ENCODE peak calls at places on chromosomes 13 and 19, in four cellular contexts. H, O, L and J are unnamed samples. For H3K36me3 and H3K4me1, the result is how much of the 10 kb centered on the place peaks cover.

GRCh38 chr13:110012102-110012739 is 225.8 kb upstream of the IRS2 start:
- DNase-seq in H (no peak), O (peak), L (peak), J (no peak)

GRCh38 chr13:52125547-52125946 is 3.3 kb downstream of the NEK5 start:
- DNase-seq in H (no peak), O (no peak), L (no peak), J (no peak)

GRCh38 chr19:55683449-55684261 is 8.6 kb downstream of the EPN1 start:
- DNase-seq in H (no peak), O (no peak), L (no peak), J (no peak)

GRCh38 chr19:33660426-33661160 is 38.8 kb downstream of the CHST8 start:
- DNase-seq in H (no peak), O (no peak), L (no peak), J (no peak)

GRCh38 chr19:7729831-7730285 is 2.1 kb downstream of the CLEC4G start:
- DNase-seq in H (no peak), O (no peak), L (no peak), J (no peak)

GRCh38 chr13:58823701-58824100 is 1192.2 kb downstream of the PCDH17 start:
- DNase-seq in H (no peak), O (no peak), L (no peak), J (no peak)

GRCh38 chr19:47107953-47108746 is 5.4 kb downstream of the ZC3H4 start:
- DNase-seq in H (no peak), O (peak), L (no peak), J (no peak)

GRCh38 chr19:7904074-7905020 is 670 bp downstream of the MAP2K7 start:
- DNase-seq in H (no peak), O (no peak), L (peak), J (peak)

GRCh38 chr19:33503791-33504444 is 17.7 kb downstream of the PEPD start:
- DNase-seq in H (no peak), O (no peak), L (no peak), J (no peak)

GRCh38 chr13:79281335-79281734 is 124.7 kb downstream of the RBM26 start:
- DNase-seq in H (no peak), O (no peak), L (no peak), J (no peak)
- H3K4me3 ChIP-seq in H (no peak), O (no peak), L (no peak), J (no peak)

DNA sequence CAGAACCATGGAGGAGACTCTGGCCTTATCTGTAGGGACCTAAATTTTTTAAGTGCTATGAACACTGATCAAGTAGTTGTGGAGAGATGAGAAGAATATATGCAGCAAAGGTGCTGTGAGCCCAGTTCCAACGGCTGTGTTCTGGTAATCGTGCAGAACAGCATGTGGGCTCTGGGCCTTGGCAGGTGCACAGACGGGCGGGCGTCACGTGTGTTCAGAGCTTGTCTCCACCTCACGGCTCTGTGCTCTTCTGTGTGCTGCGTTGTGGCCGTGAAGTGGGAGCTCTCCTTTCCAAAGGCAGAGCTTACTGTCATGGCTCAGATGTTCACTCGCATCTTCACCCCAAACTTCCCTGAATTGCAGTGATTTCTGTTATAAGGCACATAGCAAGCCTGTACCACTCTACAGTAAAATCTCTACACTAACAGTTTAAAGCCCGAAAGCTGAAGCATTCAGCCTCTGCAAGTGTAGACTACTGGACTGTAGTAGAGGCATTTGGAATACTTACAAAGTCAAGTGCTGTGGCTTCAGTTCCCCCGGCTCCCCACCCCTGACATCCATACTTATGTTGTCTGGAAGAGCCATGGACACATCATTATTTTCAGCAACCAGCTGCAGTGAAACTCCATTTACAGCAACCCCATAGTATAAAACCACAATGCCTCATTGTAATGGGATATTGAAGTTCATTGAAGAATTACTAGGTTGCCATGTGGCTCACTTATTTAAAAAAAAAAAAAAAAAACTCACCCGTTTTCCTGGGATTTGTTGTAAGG is 27.5 kb upstream of the TEX29 start:
- DNase-seq in H (no peak), O (no peak), L (no peak), J (no peak)
- H3K36me3 ChIP-seq in H (half or more), O (under half), L (under half), J (half or more)

GRCh38 chr19:29525901-29526729 is at the start of gene VSTM2B:
- DNase-seq in H (no peak), O (no peak), L (no peak), J (no peak)

GRCh38 chr19:29523568-29523967 is 2.2 kb upstream of the VSTM2B start:
- DNase-seq in H (no peak), O (no peak), L (no peak), J (no peak)

GRCh38 chr19:29524201-29524911 is 1.4 kb upstream of the VSTM2B start:
- DNase-seq in H (no peak), O (no peak), L (no peak), J (no peak)

GRCh38 chr19:29526730-29527499 is 1.1 kb downstream of the VSTM2B start:
- DNase-seq in H (no peak), O (no peak), L (no peak), J (no peak)

DNA sequence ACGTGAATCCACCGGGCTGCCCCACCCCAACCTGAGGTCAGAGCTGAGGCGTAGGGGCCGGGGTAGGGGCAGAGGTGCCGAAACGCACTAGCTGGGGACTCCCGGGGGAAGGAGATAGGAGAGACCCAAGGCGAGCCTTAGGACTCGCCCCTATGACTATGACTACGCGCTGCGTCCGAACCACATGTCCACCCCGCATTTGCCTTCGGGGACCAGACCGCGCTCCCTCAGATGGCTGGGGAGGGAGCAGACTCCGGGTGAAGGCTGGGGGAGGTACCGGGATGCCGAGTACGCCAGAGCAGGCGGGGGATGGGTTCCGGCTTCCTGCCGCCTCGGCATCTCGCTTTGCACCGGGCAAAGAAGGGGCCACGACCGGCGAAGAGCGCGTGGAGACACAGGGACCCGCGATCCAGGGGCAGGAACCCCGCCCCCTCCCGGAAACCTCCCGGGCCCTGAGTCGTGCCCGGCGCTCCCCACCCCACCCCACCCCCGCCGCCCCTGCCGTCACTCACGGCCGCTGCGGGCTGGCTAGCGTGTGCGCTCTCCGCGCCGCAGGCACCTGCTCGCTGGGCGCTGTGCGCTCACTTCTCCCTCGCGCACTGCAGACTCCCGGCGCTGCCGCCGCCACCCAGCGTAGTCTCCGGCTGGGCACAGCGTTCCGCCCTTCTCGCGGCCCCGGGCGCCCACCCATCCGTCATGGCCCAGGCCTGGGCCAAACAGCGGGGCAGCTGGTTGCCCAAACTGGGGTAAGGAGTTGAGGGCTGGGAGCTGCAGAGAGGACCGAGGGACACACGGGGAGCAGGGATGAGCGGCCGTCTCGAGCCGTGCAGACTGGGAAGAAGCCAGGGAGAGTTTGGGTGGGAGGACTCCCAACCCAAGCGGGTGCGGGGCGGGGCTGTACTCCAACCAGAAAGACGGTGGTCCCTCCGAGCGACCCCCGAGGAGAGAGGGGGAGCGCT is 603 bp upstream of the VSTM2B start:
- DNase-seq in H (no peak), O (no peak), L (no peak), J (no peak)
- H3K4me1 ChIP-seq in H (under half), O (under half), L (under half), J (under half)

GRCh38 chr19:35987571-35987896 is 7.5 kb upstream of the SDHAF1 start:
- DNase-seq in H (no peak), O (no peak), L (no peak), J (no peak)
- H3K4me3 ChIP-seq in H (peak), O (no peak), L (peak), J (no peak)

GRCh38 chr19:3897936-3898335 is 17.5 kb downstream of the ATCAY start:
- DNase-seq in H (no peak), O (no peak), L (no peak), J (no peak)
- H3K36me3 ChIP-seq in H (under half), O (under half), L (under half), J (under half)

DNA sequence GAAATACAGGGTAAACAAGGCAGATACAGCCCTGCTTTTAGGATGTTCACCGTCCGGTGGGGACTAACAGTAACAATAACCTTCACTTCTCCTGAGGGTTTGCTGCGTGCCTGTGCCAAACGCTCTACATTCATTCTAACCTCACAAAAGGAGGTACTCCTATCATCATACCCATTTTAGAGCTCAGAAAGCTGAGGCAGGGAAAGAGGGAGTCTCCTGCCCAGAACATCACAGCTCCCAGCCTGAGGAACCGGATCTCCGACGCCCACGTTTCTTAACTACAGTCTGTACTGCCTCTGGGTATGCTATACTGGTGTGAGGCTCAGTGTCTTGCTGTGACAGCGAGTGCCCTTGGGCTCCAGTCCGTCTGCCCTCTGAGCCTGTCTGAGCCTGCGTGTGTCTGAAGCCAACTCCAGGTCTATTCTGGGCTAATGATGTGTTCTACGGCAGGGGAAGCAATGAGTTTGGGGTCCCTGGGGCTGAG is 5.1 kb downstream of the LIPE start:
- DNase-seq in H (peak), O (no peak), L (no peak), J (no peak)
- H3K4me1 ChIP-seq in H (under half), O (under half), L (under half), J (under half)

DNA sequence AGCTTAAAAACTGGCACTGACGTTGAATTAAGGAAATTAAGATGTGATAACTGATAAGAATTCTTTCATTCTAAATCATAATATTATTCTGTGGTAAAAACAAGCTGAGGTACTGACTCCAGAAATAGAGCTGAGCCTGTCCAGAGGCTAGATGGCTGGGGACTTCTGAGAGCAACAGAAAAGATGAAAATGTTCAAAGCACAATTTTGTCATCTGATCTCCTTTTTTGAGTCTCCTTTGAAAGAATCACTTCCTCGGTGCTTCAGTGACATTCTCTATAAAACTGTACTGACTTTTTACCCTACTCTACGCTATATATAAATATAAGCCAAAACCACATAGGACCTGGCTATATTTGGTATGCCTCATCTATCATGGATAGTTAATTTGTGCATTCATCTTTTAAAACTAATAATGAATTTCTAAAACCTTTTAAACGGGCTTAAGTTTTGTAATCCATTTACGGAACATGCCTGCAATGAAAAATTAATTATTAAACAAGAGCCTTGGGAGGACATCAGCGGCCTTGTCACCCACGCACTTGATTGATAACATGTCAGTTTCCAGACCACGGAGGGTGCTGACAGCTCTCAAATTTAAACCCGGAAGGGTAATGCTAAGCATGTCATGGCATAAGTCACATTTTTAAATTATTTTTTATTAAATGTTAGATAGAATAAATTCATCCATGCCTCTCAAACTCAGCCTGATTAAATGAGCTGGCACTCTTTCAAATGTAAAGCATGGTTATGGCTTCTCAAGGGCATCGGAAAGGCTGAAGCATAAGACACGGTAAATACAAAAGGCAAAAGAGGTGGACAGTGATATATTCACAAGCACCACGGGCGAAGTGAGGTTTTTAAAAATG is 235.4 kb downstream of the PCDH9 start:
- DNase-seq in H (no peak), O (no peak), L (peak), J (no peak)
- H3K4me3 ChIP-seq in H (peak), O (peak), L (peak), J (peak)